ENCODE peak calls at places on chromosome 10, in seven cellular contexts. K is colonic mucosa; N is spleen; F is lower lobe of right lung; S is stomach; Y is tibial nerve; W is effector memory CD4-positive, alpha-beta T cell. Q is an unnamed sample. For H3K9me3 and H3K36me3, the result is how much of the 10 kb centered on the place peaks cover.

GRCh38 chr10:133357293-133358151 is at the start of gene FUOM:
- DNase-seq in Y (no peak), K (no peak), W (peak), S (no peak), N (peak), F (peak), Q (no peak)

GRCh38 chr10:6220418-6221191 is 17.9 kb downstream of the PFKFB3 start:
- DNase-seq in W (no peak), S (no peak), F (no peak), N (no peak), K (no peak), Y (no peak), Q (no peak)

GRCh38 chr10:95605163-95605562 is 44.0 kb upstream of the SORBS1 start:
- DNase-seq in K (no peak), S (no peak), N (no peak), Y (no peak), F (no peak), W (no peak), Q (no peak)

GRCh38 chr10:91684841-91685240 is 52.0 kb upstream of the PPP1R3C start:
- DNase-seq in F (no peak), Y (no peak), K (no peak), S (no peak), W (no peak), N (no peak), Q (no peak)

GRCh38 chr10:114375082-114375481 is 29.2 kb downstream of the AFAP1L2 start:
- DNase-seq in S (no peak), W (no peak), F (no peak), K (no peak), N (no peak), Y (no peak), Q (no peak)

GRCh38 chr10:6173203-6173602 is 29.5 kb upstream of the PFKFB3 start:
- DNase-seq in S (no peak), K (no peak), F (no peak), N (no peak), Y (no peak), W (peak), Q (no peak)

GRCh38 chr10:118032564-118032963 is 14.2 kb downstream of the RAB11FIP2 start:
- DNase-seq in W (no peak), N (no peak), F (no peak), K (no peak), S (no peak), Y (no peak), Q (no peak)

GRCh38 chr10:129622736-129623135 is 155.7 kb downstream of the MGMT start:
- DNase-seq in F (no peak), K (no peak), S (no peak), W (no peak), Y (no peak), N (no peak), Q (no peak)

GRCh38 chr10:92839191-92840085 is 8.9 kb upstream of the EXOC6 start:
- DNase-seq in K (peak), F (peak), Y (peak), N (peak), S (peak), W (no peak), Q (peak)

GRCh38 chr10:129772472-129773358 is 191.4 kb downstream of the EBF3 start:
- DNase-seq in K (no peak), Y (no peak), N (peak), S (peak), F (peak), W (no peak), Q (peak)

GRCh38 chr10:103789141-103789540 is 66.2 kb downstream of the SH3PXD2A start:
- DNase-seq in S (no peak), W (no peak), F (no peak), K (no peak), N (no peak), Y (no peak), Q (no peak)

GRCh38 chr10:114413398-114413797 is 9.1 kb upstream of the AFAP1L2 start:
- DNase-seq in F (peak), K (no peak), S (peak), Y (no peak), W (no peak), N (no peak), Q (no peak)

GRCh38 chr10:95260909-95261552 is 29.8 kb downstream of the PDLIM1 start:
- DNase-seq in Y (no peak), S (no peak), W (no peak), K (peak), F (no peak), N (no peak), Q (no peak)

GRCh38 chr10:64952042-64952441 is 1430.8 kb downstream of the REEP3 start:
- DNase-seq in K (no peak), F (no peak), S (no peak), N (no peak), Y (no peak), W (no peak), Q (no peak)

GRCh38 chr10:22693371-22693784 is 21.0 kb downstream of the PIP4K2A start:
- DNase-seq in Y (no peak), K (no peak), F (no peak), W (no peak), N (no peak), S (no peak), Q (no peak)

GRCh38 chr10:87740232-87740631 is 77.8 kb downstream of the ATAD1 start:
- DNase-seq in S (no peak), K (no peak), F (no peak), Y (no peak), N (no peak), W (no peak), Q (no peak)

GRCh38 chr10:94123253-94123995 is 129.7 kb downstream of the PLCE1 start:
- DNase-seq in S (no peak), F (no peak), K (no peak), Y (no peak), N (no peak), W (no peak), Q (no peak)

GRCh38 chr10:45473126-45473525 is 99.1 kb downstream of the ALOX5 start:
- DNase-seq in S (no peak), Y (no peak), F (no peak), N (no peak), K (no peak), W (no peak), Q (peak)

GRCh38 chr10:45480294-45480693 is 106.3 kb downstream of the ALOX5 start:
- DNase-seq in N (no peak), S (no peak), K (no peak), F (no peak), Y (no peak), W (no peak), Q (no peak)

GRCh38 chr10:45471531-45472310 is 97.7 kb downstream of the ALOX5 start:
- DNase-seq in S (no peak), N (no peak), Y (no peak), K (no peak), W (no peak), F (no peak), Q (no peak)

GRCh38 chr10:45476559-45476958 is 102.5 kb downstream of the ALOX5 start:
- DNase-seq in S (no peak), F (no peak), W (no peak), Y (no peak), N (no peak), K (no peak), Q (no peak)
- H3K9me3 ChIP-seq in S (under half), F (under half), W (under half), Y (under half), N (under half), K (under half), Q (under half)

DNA sequence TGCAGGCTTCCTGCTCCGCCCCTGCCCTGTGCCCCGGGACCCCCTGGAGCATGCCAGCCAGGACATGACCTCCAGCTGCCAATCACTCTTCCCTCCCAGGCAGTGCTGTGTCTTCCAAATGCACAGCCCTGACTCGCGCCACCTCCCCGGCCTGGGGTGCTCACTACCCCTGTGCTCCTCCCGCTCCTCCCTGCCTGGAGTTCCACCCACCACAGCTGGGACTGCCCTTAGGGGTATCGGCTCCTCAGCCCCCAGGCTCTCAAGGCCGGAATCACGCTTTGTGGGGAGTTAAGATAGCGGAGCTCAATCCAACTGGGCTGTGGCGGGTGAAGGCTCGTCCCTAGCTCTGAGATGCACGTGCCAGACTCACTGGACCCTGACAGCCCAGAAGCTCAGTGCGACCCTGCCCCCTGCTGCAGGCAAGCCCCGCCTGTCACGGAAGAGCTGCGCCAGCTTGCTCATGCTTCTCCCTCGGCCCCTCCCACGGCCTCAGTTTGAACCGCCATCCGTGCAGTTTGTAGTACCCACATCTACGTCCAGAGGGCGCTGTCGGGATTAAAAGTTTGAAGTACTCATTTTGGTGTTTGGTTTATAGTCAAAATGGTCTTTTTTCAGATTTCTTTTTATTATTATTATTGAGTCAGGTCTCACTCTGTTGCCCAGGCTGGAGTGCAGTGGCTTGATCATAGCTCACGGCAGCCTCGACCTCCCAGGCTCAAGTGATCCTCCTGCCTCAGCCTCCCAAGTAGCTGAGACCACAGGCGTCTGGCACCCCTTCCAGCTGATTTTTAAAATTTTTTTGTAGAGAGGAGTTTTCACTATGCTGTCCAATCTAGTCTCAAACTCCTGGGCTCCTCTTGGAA is 142.5 kb upstream of the TCERG1L start:
- DNase-seq in K (peak), F (no peak), W (no peak), N (no peak), S (peak), Y (peak), Q (peak)
- H3K36me3 ChIP-seq in K (under half), F (under half), W (under half), N (under half), S (under half), Y (under half), Q (under half)

GRCh38 chr10:10198388-10198787 is 819.3 kb upstream of the CELF2 start:
- DNase-seq in F (no peak), K (no peak), N (no peak), W (no peak), Y (no peak), S (no peak), Q (no peak)

GRCh38 chr10:10196701-10197100 is 821.0 kb upstream of the CELF2 start:
- DNase-seq in W (no peak), F (no peak), Y (no peak), K (no peak), N (no peak), S (no peak), Q (no peak)

GRCh38 chr10:10197423-10197822 is 820.2 kb upstream of the CELF2 start:
- DNase-seq in N (no peak), W (no peak), S (no peak), F (no peak), Y (no peak), K (no peak), Q (no peak)

DNA sequence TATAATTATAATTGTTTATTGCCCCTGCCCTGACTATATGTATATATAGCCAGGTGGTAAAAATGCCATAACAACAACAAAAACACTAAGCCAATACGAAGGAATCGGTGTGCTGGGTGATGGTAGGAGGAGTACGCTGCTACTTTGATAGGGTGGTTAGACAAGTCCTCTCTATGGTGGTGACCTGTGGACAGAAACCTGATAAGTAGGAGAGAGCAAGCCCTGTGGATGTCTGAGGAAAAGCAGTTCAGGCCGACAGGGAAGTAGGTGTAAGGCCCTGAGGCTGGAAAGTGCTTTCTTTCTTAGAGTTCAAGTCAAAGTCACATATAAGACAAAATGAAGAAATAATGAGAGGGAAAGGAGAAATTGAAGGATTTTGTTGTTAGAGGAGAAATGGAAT is 823.8 kb upstream of the CELF2 start:
- DNase-seq in F (no peak), Y (no peak), W (no peak), N (no peak), K (no peak), S (no peak), Q (no peak)
- H3K9me3 ChIP-seq in F (under half), Y (under half), W (under half), N (under half), K (under half), S (under half), Q (under half)

GRCh38 chr10:3074145-3074665 is 6.9 kb downstream of the PFKP start:
- DNase-seq in Y (no peak), W (no peak), K (no peak), F (no peak), S (no peak), N (no peak), Q (no peak)
- H3K36me3 ChIP-seq in Y (under half), W (under half), K (under half), F (under half), S (under half), N (under half), Q (under half)

DNA sequence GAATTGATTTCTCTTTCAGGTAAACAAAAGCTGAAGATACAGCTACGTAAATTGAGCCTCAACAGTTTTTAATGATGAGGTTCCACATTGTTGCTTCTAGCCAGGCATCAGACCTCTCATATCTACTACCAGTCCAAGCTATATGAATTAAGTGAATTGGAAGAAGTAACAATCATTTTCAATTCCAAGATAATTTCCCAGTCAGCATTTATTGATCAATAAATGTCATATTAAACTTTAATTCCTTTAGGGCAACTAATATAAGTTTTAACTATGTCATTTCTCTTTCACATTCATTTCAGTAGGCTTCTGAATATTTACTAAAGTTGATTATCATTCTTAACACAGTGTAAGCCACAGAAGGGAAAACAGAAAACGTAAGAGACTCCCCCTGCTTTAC is 1413.7 kb upstream of the CELF2 start:
- DNase-seq in N (no peak), F (no peak), W (no peak), Y (no peak), K (no peak), S (no peak), Q (no peak)
- H3K9me3 ChIP-seq in N (under half), F (under half), W (under half), Y (under half), K (under half), S (under half), Q (under half)

GRCh38 chr10:11721813-11722212 is 20.4 kb upstream of the ECHDC3 start:
- DNase-seq in N (no peak), Y (no peak), F (no peak), W (no peak), S (no peak), K (no peak), Q (no peak)
- H3K36me3 ChIP-seq in N (under half), Y (under half), F (under half), W (under half), S (under half), K (under half), Q (under half)

GRCh38 chr10:29772403-29772802 is 137.6 kb upstream of the SVIL start:
- DNase-seq in S (no peak), K (no peak), F (no peak), Y (no peak), N (no peak), W (no peak), Q (no peak)
- H3K9me3 ChIP-seq in S (under half), K (under half), F (under half), Y (under half), N (under half), W (under half), Q (under half)

Q was measured in testis.